ENCODE peak calls at places on chromosomes 6 and 20, in six cellular contexts. O is Caco-2; R is CD4-positive, alpha-beta T cell; B is lower leg skin; M is mesothelial cell of epicardium; K is HepG2. P is an unnamed sample.

GRCh38 chr20:51338692-51339440 is 203.7 kb downstream of the NFATC2 start:
- DNase-seq in R (no peak), B (no peak), O (no peak), M (no peak), K (no peak), P (no peak)

GRCh38 chr6:66623050-66623449 is 916.0 kb upstream of the EYS start:
- DNase-seq in R (no peak), M (no peak), B (no peak), K (no peak), O (no peak), P (no peak)

GRCh38 chr20:36491901-36492617 is 49.3 kb upstream of the MYL9 start:
- DNase-seq in M (no peak), K (no peak), O (no peak), B (no peak), R (peak; percentile 50), P (peak; percentile 48)

GRCh38 chr6:81450180-81450579 is 302.3 kb downstream of the TENT5A start:
- DNase-seq in K (peak; percentile 15), M (no peak), R (no peak), O (no peak), B (no peak), P (no peak)

GRCh38 chr6:108744244-108744972 is 103.8 kb upstream of the ARMC2 start:
- DNase-seq in B (no peak), O (no peak), M (no peak), K (peak; percentile 23), R (no peak), P (no peak)

GRCh38 chr20:36604952-36605308 is 649 bp upstream of the RAB5IF start:
- DNase-seq in O (no peak), M (no peak), R (peak; percentile 22), B (peak; percentile 41), K (no peak), P (peak; percentile 59)

GRCh38 chr20:50765674-50766073 is 29.2 kb upstream of the BCAS4 start:
- DNase-seq in R (no peak), O (no peak), M (no peak), B (no peak), K (no peak), P (no peak)

GRCh38 chr6:45619994-45620471 is 242.3 kb upstream of the SUPT3H start:
- DNase-seq in O (no peak), M (no peak), K (no peak), R (no peak), B (no peak), P (no peak)

GRCh38 chr20:57902478-57902877 is 192.7 kb upstream of the PMEPA1 start:
- DNase-seq in M (no peak), K (no peak), R (no peak), B (no peak), O (no peak), P (no peak)

GRCh38 chr6:11824986-11825385 is 46.4 kb upstream of the ADTRP start:
- DNase-seq in O (no peak), R (no peak), B (no peak), K (no peak), M (no peak), P (no peak)

GRCh38 chr6:40504274-40504673 is 82.9 kb downstream of the LRFN2 start:
- DNase-seq in K (no peak), B (no peak), O (no peak), M (no peak), R (no peak), P (no peak)

GRCh38 chr6:154767419-154767818 is 34.2 kb downstream of the SCAF8 start:
- DNase-seq in K (no peak), M (no peak), R (no peak), B (no peak), O (no peak), P (no peak)

GRCh38 chr20:46303176-46303956 is 4.9 kb downstream of the CDH22 start:
- DNase-seq in O (no peak), R (no peak), B (no peak), K (no peak), M (no peak), P (no peak)

GRCh38 chr6:35713006-35713405 is 23.8 kb upstream of the ARMC12 start:
- DNase-seq in O (no peak), K (no peak), M (no peak), B (no peak), R (no peak), P (no peak)

GRCh38 chr6:37482356-37483292 is 17.1 kb downstream of the CCDC167 start:
- DNase-seq in B (no peak), O (no peak), R (no peak), M (no peak), K (no peak), P (no peak)

GRCh38 chr6:139114741-139115140 is 20.1 kb upstream of the HECA start:
- DNase-seq in R (no peak), K (no peak), O (no peak), M (no peak), B (no peak), P (no peak)

GRCh38 chr6:169881976-169882375 is 130.6 kb downstream of the ERMARD start:
- DNase-seq in O (no peak), K (no peak), B (no peak), M (no peak), R (no peak), P (no peak)

GRCh38 chr20:19104186-19104585 is 108.3 kb upstream of the SLC24A3 start:
- DNase-seq in R (no peak), B (no peak), M (no peak), K (no peak), O (no peak), P (no peak)

GRCh38 chr6:82022614-82023102 is 224.9 kb downstream of the IBTK start:
- DNase-seq in M (no peak), R (no peak), B (no peak), O (peak; percentile 35), K (peak; percentile 39), P (no peak)

GRCh38 chr6:42692151-42692911 is 30.1 kb downstream of the PRPH2 start:
- DNase-seq in B (no peak), K (no peak), M (no peak), O (no peak), R (no peak), P (no peak)

GRCh38 chr6:85111481-85112001 is 338.3 kb upstream of the NT5E start:
- DNase-seq in B (no peak), K (no peak), O (no peak), R (no peak), M (no peak), P (no peak)

GRCh38 chr6:43716099-43716498 is 28.5 kb upstream of the MRPS18A start:
- DNase-seq in M (no peak), R (no peak), K (no peak), B (no peak), O (no peak), P (no peak)

GRCh38 chr20:37297066-37297736 is 7.7 kb downstream of the MANBAL start:
- DNase-seq in R (no peak), O (no peak), K (no peak), M (no peak), B (no peak), P (no peak)

GRCh38 chr6:109894181-109894580 is 83.9 kb upstream of the GPR6 start:
- DNase-seq in O (no peak), B (no peak), M (no peak), R (no peak), K (no peak), P (no peak)

GRCh38 chr6:126232671-126233070 is 107.2 kb upstream of the CENPW start:
- DNase-seq in K (no peak), B (no peak), M (no peak), O (no peak), R (no peak), P (no peak)

GRCh38 chr20:58651823-58652605 is 931 bp downstream of the STX16 start:
- DNase-seq in K (peak; percentile 54), R (peak; percentile 54), B (peak; percentile 32), M (no peak), O (peak; percentile 55), P (peak; percentile 62)

GRCh38 chr6:17621003-17621402 is 20.9 kb downstream of the FAM8A1 start:
- DNase-seq in O (no peak), R (no peak), M (no peak), B (no peak), K (no peak), P (no peak)
- TF ChIP-seq CTCF in O (no peak), R (no peak), M (no peak), B (no peak), K (no peak), P (no peak)

GRCh38 chr6:30981942-30982772 is 1.4 kb upstream of the MUC21 start:
- DNase-seq in B (peak; percentile 34), O (peak; percentile 55), M (no peak), K (peak; percentile 37), R (no peak), P (no peak)
- TF ChIP-seq CTCF in B (no peak), O (peak; percentile 39), M (no peak), K (peak; percentile 24), R (no peak), P (no peak)

DNA sequence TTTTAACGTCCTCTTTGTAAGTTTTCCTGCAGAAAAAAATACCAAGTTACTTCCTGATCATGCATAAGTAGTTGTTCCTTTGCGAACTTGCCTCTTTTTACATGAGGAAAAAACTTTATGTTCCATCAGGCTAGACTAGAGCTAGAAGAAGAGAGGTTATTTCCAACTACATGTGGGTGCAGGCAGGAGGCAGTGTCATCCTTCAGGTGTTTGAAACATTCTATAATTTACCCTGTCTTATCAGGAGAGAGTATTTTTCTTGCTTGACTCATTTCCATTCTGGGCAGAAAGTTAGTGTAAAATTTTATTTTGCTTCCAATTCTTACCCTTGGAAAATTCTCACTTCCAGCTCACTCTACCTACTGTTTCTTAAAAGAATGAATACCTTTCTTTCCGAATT is 28.5 kb upstream of the EPHA7 start:
- DNase-seq in M (no peak), R (no peak), B (no peak), K (no peak), O (no peak), P (no peak)
- TF ChIP-seq CTCF in M (no peak), R (no peak), B (no peak), K (no peak), O (no peak), P (no peak)

DNA sequence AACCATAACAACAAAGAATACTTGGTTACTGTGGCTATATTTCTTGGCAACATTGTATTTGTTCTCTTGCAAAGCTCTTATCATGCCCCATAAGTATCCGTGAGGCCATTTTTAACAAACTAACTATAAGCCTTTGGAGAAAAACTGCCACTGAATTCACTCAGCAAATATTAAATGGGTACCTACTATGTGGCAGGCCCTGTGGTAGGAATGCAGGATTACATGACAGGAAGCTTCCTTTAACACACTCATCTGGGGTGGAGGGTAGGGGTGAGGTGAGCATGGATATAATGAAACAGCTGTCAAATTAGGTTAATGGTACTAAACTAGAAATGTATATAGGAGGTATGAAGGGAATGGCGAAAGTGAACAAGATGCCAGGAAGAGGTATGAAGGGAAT is 504.8 kb downstream of the MEI4 start:
- DNase-seq in M (no peak), O (no peak), B (no peak), R (no peak), K (no peak), P (no peak)
- TF ChIP-seq CTCF in M (no peak), O (no peak), B (no peak), R (no peak), K (no peak), P (no peak)

P was measured in natural killer cell.